ENCODE peak calls at places on chromosomes 16 and 17, in ten cellular contexts. One of them, this sample, is unnamed.

GRCh38 chr16:78571880-78572279 is 472.4 kb downstream of the WWOX start:
- DNase-seq in NCI-H1092 treated with DMSO at 0.1 percent for 48 hours: no peak
- DNase-seq in non-pigmented ciliary epithelial cell: no peak
- DNase-seq in neural progenitor cell: no peak
- DNase-seq in GM06990: no peak
- DNase-seq in GOT3: no peak
- DNase-seq in CD4-positive, alpha-beta memory T cell: no peak
- DNase-seq in suprapubic skin: no peak
- DNase-seq in GM04503: no peak
- DNase-seq in HCT116: no peak
- DNase-seq in this sample: no peak

GRCh38 chr16:80599466-80599865 is 58.7 kb downstream of the DYNLRB2 start:
- DNase-seq in NCI-H1092 treated with DMSO at 0.1 percent for 48 hours: no peak
- DNase-seq in non-pigmented ciliary epithelial cell: no peak
- DNase-seq in neural progenitor cell: no peak
- DNase-seq in GM06990: no peak
- DNase-seq in GOT3: no peak
- DNase-seq in CD4-positive, alpha-beta memory T cell: no peak
- DNase-seq in suprapubic skin: no peak
- DNase-seq in GM04503: peak; percentile 39
- DNase-seq in HCT116: no peak
- DNase-seq in this sample: no peak

GRCh38 chr16:69243479-69243878 is 56.5 kb downstream of the SNTB2 start:
- DNase-seq in NCI-H1092 treated with DMSO at 0.1 percent for 48 hours: no peak
- DNase-seq in non-pigmented ciliary epithelial cell: peak; percentile 46
- DNase-seq in neural progenitor cell: no peak
- DNase-seq in GM06990: no peak
- DNase-seq in GOT3: no peak
- DNase-seq in CD4-positive, alpha-beta memory T cell: no peak
- DNase-seq in suprapubic skin: no peak
- DNase-seq in GM04503: peak; percentile 47
- DNase-seq in HCT116: no peak
- DNase-seq in this sample: no peak

GRCh38 chr17:16351831-16352230 is 1.4 kb downstream of the CENPV start:
- DNase-seq in NCI-H1092 treated with DMSO at 0.1 percent for 48 hours: no peak
- DNase-seq in non-pigmented ciliary epithelial cell: no peak
- DNase-seq in neural progenitor cell: no peak
- DNase-seq in GM06990: no peak
- DNase-seq in GOT3: no peak
- DNase-seq in CD4-positive, alpha-beta memory T cell: no peak
- DNase-seq in suprapubic skin: no peak
- DNase-seq in GM04503: no peak
- DNase-seq in HCT116: no peak
- DNase-seq in this sample: no peak

GRCh38 chr16:83813818-83814653 is 6.3 kb downstream of the HSBP1 start:
- DNase-seq in NCI-H1092 treated with DMSO at 0.1 percent for 48 hours: peak; percentile 77
- DNase-seq in non-pigmented ciliary epithelial cell: peak; percentile 28
- DNase-seq in neural progenitor cell: peak; percentile 73
- DNase-seq in GM06990: peak; percentile 21
- DNase-seq in GOT3: no peak
- DNase-seq in CD4-positive, alpha-beta memory T cell: no peak
- DNase-seq in suprapubic skin: no peak
- DNase-seq in GM04503: peak; percentile 79
- DNase-seq in HCT116: no peak
- DNase-seq in this sample: no peak

GRCh38 chr16:89051521-89052166 is 42.0 kb upstream of the ACSF3 start:
- DNase-seq in NCI-H1092 treated with DMSO at 0.1 percent for 48 hours: peak; percentile 59
- DNase-seq in non-pigmented ciliary epithelial cell: no peak
- DNase-seq in neural progenitor cell: no peak
- DNase-seq in GM06990: no peak
- DNase-seq in GOT3: no peak
- DNase-seq in CD4-positive, alpha-beta memory T cell: peak; percentile 8
- DNase-seq in suprapubic skin: no peak
- DNase-seq in GM04503: no peak
- DNase-seq in HCT116: no peak
- DNase-seq in this sample: no peak

GRCh38 chr16:68082596-68083238 is 2.5 kb upstream of the NFATC3 start:
- DNase-seq in NCI-H1092 treated with DMSO at 0.1 percent for 48 hours: no peak
- DNase-seq in non-pigmented ciliary epithelial cell: no peak
- DNase-seq in neural progenitor cell: no peak
- DNase-seq in GM06990: no peak
- DNase-seq in GOT3: no peak
- DNase-seq in CD4-positive, alpha-beta memory T cell: no peak
- DNase-seq in suprapubic skin: no peak
- DNase-seq in GM04503: no peak
- DNase-seq in HCT116: no peak
- DNase-seq in this sample: no peak

GRCh38 chr16:12289175-12290063 is 312.9 kb downstream of the SNX29 start:
- DNase-seq in NCI-H1092 treated with DMSO at 0.1 percent for 48 hours: no peak
- DNase-seq in non-pigmented ciliary epithelial cell: no peak
- DNase-seq in neural progenitor cell: peak; percentile 20
- DNase-seq in GM06990: no peak
- DNase-seq in GOT3: no peak
- DNase-seq in CD4-positive, alpha-beta memory T cell: no peak
- DNase-seq in suprapubic skin: no peak
- DNase-seq in GM04503: no peak
- DNase-seq in HCT116: no peak
- DNase-seq in this sample: no peak

GRCh38 chr16:85187002-85187401 is 74.7 kb upstream of the CIBAR2 start:
- DNase-seq in NCI-H1092 treated with DMSO at 0.1 percent for 48 hours: no peak
- DNase-seq in non-pigmented ciliary epithelial cell: no peak
- DNase-seq in neural progenitor cell: peak; percentile 58
- DNase-seq in GM06990: no peak
- DNase-seq in GOT3: no peak
- DNase-seq in CD4-positive, alpha-beta memory T cell: no peak
- DNase-seq in suprapubic skin: no peak
- DNase-seq in GM04503: no peak
- DNase-seq in HCT116: no peak
- DNase-seq in this sample: no peak

GRCh38 chr17:67129283-67129682 is 84.9 kb downstream of the CACNG1 start:
- DNase-seq in NCI-H1092 treated with DMSO at 0.1 percent for 48 hours: no peak
- DNase-seq in non-pigmented ciliary epithelial cell: no peak
- DNase-seq in neural progenitor cell: no peak
- DNase-seq in GM06990: no peak
- DNase-seq in GOT3: no peak
- DNase-seq in CD4-positive, alpha-beta memory T cell: no peak
- DNase-seq in suprapubic skin: no peak
- DNase-seq in GM04503: no peak
- DNase-seq in HCT116: no peak
- DNase-seq in this sample: no peak

GRCh38 chr17:17044846-17045561 is 2.7 kb downstream of the MPRIP start:
- DNase-seq in NCI-H1092 treated with DMSO at 0.1 percent for 48 hours: no peak
- DNase-seq in non-pigmented ciliary epithelial cell: no peak
- DNase-seq in neural progenitor cell: no peak
- DNase-seq in GM06990: peak; percentile 32
- DNase-seq in GOT3: no peak
- DNase-seq in CD4-positive, alpha-beta memory T cell: no peak
- DNase-seq in suprapubic skin: peak; percentile 59
- DNase-seq in GM04503: no peak
- DNase-seq in HCT116: no peak
- DNase-seq in this sample: no peak

GRCh38 chr17:31061678-31062077 is 33.1 kb upstream of the NF1 start:
- DNase-seq in NCI-H1092 treated with DMSO at 0.1 percent for 48 hours: no peak
- DNase-seq in non-pigmented ciliary epithelial cell: no peak
- DNase-seq in neural progenitor cell: peak; percentile 53
- DNase-seq in GM06990: no peak
- DNase-seq in GOT3: no peak
- DNase-seq in CD4-positive, alpha-beta memory T cell: no peak
- DNase-seq in suprapubic skin: no peak
- DNase-seq in GM04503: no peak
- DNase-seq in HCT116: no peak
- DNase-seq in this sample: peak; percentile 44

GRCh38 chr16:89179148-89179484 is 7.6 kb downstream of the CDH15 start:
- DNase-seq in NCI-H1092 treated with DMSO at 0.1 percent for 48 hours: no peak
- DNase-seq in non-pigmented ciliary epithelial cell: no peak
- DNase-seq in neural progenitor cell: no peak
- DNase-seq in GM06990: no peak
- DNase-seq in GOT3: no peak
- DNase-seq in CD4-positive, alpha-beta memory T cell: no peak
- DNase-seq in suprapubic skin: no peak
- DNase-seq in GM04503: no peak
- DNase-seq in HCT116: no peak
- DNase-seq in this sample: no peak

GRCh38 chr16:67915831-67916723 is 15.6 kb downstream of the CTRL start:
- DNase-seq in NCI-H1092 treated with DMSO at 0.1 percent for 48 hours: no peak
- DNase-seq in non-pigmented ciliary epithelial cell: no peak
- DNase-seq in neural progenitor cell: no peak
- DNase-seq in GM06990: no peak
- DNase-seq in GOT3: no peak
- DNase-seq in CD4-positive, alpha-beta memory T cell: no peak
- DNase-seq in suprapubic skin: no peak
- DNase-seq in GM04503: no peak
- DNase-seq in HCT116: no peak
- DNase-seq in this sample: no peak

GRCh38 chr16:77993586-77993985 is 28.8 kb upstream of the CLEC3A start:
- DNase-seq in NCI-H1092 treated with DMSO at 0.1 percent for 48 hours: no peak
- DNase-seq in non-pigmented ciliary epithelial cell: no peak
- DNase-seq in neural progenitor cell: no peak
- DNase-seq in GM06990: no peak
- DNase-seq in GOT3: no peak
- DNase-seq in CD4-positive, alpha-beta memory T cell: no peak
- DNase-seq in suprapubic skin: no peak
- DNase-seq in GM04503: no peak
- DNase-seq in HCT116: no peak
- DNase-seq in this sample: no peak

GRCh38 chr16:85387171-85387507 is 226.0 kb upstream of the GSE1 start:
- DNase-seq in NCI-H1092 treated with DMSO at 0.1 percent for 48 hours: no peak
- DNase-seq in non-pigmented ciliary epithelial cell: no peak
- DNase-seq in neural progenitor cell: no peak
- DNase-seq in GM06990: no peak
- DNase-seq in GOT3: no peak
- DNase-seq in CD4-positive, alpha-beta memory T cell: no peak
- DNase-seq in suprapubic skin: peak; percentile 49
- DNase-seq in GM04503: no peak
- DNase-seq in HCT116: no peak
- DNase-seq in this sample: no peak

This sample was measured in osteocyte.